ENCODE peak calls at places on chromosomes 13 and 19, in nine cellular contexts. Y is left lung, H is osteoblast, E is left ventricle myocardium inferior, R is tibial nerve, X is endodermal cell, S is esophagus muscularis mucosa, F is tibial artery, T is uterus. V is an unnamed sample.

GRCh38 chr13:102261809-102262208 is 140.0 kb downstream of the FGF14 start:
- DNase-seq in S (no peak), F (no peak), X (no peak), Y (no peak), R (no peak), H (no peak), T (no peak), E (no peak), V (no peak)

GRCh38 chr13:96925869-96926628 is 68.2 kb downstream of the OXGR1 start:
- DNase-seq in T (no peak), Y (no peak), R (no peak), S (no peak), E (no peak), F (no peak), X (no peak), H (no peak), V (no peak)

GRCh38 chr19:15900504-15900903 is 2.6 kb upstream of the CYP4F2 start:
- DNase-seq in S (peak), E (no peak), X (no peak), F (no peak), Y (no peak), H (no peak), T (no peak), R (no peak), V (no peak)

GRCh38 chr13:52738719-52739467 is 727 bp downstream of the CNMD start:
- DNase-seq in X (peak), F (no peak), Y (no peak), H (no peak), R (no peak), T (no peak), E (no peak), S (peak), V (peak)

GRCh38 chr13:46041335-46041934 is 11.1 kb downstream of the ZC3H13 start:
- DNase-seq in X (no peak), S (no peak), H (no peak), R (no peak), T (no peak), E (no peak), F (no peak), Y (no peak), V (no peak)

GRCh38 chr13:42893346-42893745 is 98.7 kb downstream of the EPSTI1 start:
- DNase-seq in R (no peak), E (no peak), T (peak), H (peak), X (no peak), Y (no peak), S (no peak), F (no peak), V (no peak)

GRCh38 chr13:42279080-42279479 is 7.1 kb downstream of the AKAP11 start:
- DNase-seq in X (no peak), E (no peak), S (no peak), T (no peak), F (no peak), H (no peak), Y (no peak), R (no peak), V (no peak)

GRCh38 chr19:17202713-17203112 is 12.4 kb upstream of the USE1 start:
- DNase-seq in Y (no peak), H (peak), R (no peak), E (no peak), S (no peak), X (no peak), F (no peak), T (no peak), V (no peak)

GRCh38 chr13:79709526-79709925 is 228.6 kb downstream of the NDFIP2 start:
- DNase-seq in Y (no peak), S (no peak), X (no peak), R (no peak), F (no peak), H (no peak), T (no peak), E (no peak), V (no peak)

GRCh38 chr13:101211261-101211660 is 205.0 kb downstream of the NALCN start:
- DNase-seq in Y (no peak), R (no peak), S (no peak), F (no peak), T (no peak), X (no peak), E (no peak), H (peak), V (no peak)

GRCh38 chr13:76730220-76730619 is 156.0 kb downstream of the KCTD12 start:
- DNase-seq in F (no peak), Y (no peak), R (no peak), E (no peak), X (no peak), H (no peak), T (no peak), S (no peak), V (no peak)

GRCh38 chr13:74773263-74773662 is 639.1 kb upstream of the KLF12 start:
- DNase-seq in X (no peak), E (no peak), Y (no peak), T (no peak), F (no peak), S (no peak), R (no peak), H (no peak), V (no peak)

GRCh38 chr13:114275309-114275708 is 6.1 kb upstream of the UPF3A start:
- DNase-seq in H (peak), Y (no peak), T (no peak), F (peak), X (no peak), S (no peak), E (no peak), R (peak), V (no peak)

GRCh38 chr19:49347835-49348234 is 12.6 kb downstream of the CD37 start:
- DNase-seq in H (peak), F (no peak), Y (no peak), S (no peak), T (peak), E (no peak), R (peak), X (peak), V (no peak)

GRCh38 chr19:4361152-4362037 is 18.0 kb downstream of the MPND start:
- DNase-seq in E (no peak), H (peak), S (no peak), R (no peak), X (peak), F (no peak), T (no peak), Y (no peak), V (no peak)

GRCh38 chr19:4362038-4362828 is 18.9 kb downstream of the MPND start:
- DNase-seq in E (no peak), Y (no peak), R (no peak), T (no peak), S (no peak), F (no peak), X (no peak), H (peak), V (no peak)

GRCh38 chr19:4360641-4361151 is 17.3 kb downstream of the MPND start:
- DNase-seq in R (no peak), S (no peak), H (peak), X (peak), F (no peak), Y (no peak), E (no peak), T (no peak), V (no peak)

GRCh38 chr19:4363571-4364304 is 20.4 kb downstream of the MPND start:
- DNase-seq in R (no peak), E (no peak), Y (no peak), F (no peak), X (peak), H (peak), S (no peak), T (no peak), V (no peak)

DNA sequence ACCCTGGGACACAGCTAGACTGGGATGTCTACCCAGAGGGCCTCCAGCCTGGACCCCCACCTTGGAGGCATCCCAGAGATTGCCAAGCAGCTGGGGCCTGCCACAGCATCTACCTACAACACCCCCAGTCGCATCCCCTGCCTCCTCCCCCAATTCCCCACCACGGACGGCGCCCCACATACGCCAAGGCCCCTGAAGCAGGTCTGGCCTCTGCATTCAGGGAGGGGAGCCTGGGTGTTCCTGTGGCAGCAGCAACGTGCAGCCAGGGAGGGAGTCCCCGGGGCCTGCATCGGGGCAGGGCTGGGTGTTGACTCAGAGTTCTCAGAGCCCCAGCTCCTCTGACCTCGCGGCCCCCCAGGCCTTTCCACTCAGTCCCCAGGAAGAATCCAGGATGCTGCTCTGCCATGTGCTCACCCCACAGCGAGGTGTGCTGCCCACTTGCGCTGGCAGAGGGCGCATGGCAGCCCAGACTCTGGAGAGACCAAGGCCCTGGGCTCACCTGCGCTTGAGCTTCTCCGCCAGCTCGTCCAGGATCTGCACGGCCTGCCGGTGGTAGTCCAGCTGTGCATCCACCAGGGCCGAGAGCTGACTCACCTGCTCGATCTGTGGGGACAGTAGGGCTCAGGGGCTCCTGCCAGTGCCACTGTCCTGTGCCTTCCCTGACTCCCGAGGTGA is 19.6 kb downstream of the MPND start:
- DNase-seq in F (no peak), R (no peak), T (no peak), S (no peak), H (peak), Y (no peak), X (peak), E (no peak), V (no peak)
- TF ChIP-seq CTCF in F (no peak), R (no peak), T (no peak), S (no peak), H (no peak), Y (no peak), X (peak), E (no peak), V (no peak)

GRCh38 chr19:35869327-35870123 is 1.2 kb downstream of the APLP1 start:
- DNase-seq in T (peak), Y (peak), R (no peak), H (peak), S (no peak), X (peak), F (peak), E (peak), V (peak)
- H3K4me3 ChIP-seq in T (no peak), Y (no peak), R (no peak), H (peak), S (peak), X (peak), F (peak), E (peak), V (peak)

DNA sequence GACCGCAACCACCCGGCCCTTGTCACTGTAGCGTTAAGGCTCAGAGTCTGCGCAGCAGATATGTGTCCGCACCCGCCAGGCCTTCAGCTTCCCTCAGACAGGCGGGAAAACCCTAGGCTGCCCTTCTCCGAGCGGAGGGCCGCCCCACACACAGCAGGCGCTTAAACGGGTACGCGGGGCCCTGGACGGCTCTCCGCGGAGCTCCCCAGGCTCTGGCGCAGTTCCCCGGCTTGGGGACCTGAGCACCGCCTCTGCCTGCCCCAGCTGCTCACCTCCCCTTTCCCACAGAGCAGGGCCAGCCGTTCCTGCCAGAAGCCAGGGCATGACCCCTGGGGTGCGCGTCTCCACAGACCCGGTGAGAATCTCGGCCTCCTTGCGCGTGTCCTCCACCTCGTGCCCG is 599 bp downstream of the ZNF135 start:
- DNase-seq in R (no peak), Y (no peak), X (no peak), E (no peak), F (no peak), H (no peak), T (no peak), S (no peak), V (no peak)
- H3K27ac ChIP-seq in R (peak), Y (peak), X (no peak), E (peak), F (peak), H (peak), T (peak), S (peak), V (peak)

DNA sequence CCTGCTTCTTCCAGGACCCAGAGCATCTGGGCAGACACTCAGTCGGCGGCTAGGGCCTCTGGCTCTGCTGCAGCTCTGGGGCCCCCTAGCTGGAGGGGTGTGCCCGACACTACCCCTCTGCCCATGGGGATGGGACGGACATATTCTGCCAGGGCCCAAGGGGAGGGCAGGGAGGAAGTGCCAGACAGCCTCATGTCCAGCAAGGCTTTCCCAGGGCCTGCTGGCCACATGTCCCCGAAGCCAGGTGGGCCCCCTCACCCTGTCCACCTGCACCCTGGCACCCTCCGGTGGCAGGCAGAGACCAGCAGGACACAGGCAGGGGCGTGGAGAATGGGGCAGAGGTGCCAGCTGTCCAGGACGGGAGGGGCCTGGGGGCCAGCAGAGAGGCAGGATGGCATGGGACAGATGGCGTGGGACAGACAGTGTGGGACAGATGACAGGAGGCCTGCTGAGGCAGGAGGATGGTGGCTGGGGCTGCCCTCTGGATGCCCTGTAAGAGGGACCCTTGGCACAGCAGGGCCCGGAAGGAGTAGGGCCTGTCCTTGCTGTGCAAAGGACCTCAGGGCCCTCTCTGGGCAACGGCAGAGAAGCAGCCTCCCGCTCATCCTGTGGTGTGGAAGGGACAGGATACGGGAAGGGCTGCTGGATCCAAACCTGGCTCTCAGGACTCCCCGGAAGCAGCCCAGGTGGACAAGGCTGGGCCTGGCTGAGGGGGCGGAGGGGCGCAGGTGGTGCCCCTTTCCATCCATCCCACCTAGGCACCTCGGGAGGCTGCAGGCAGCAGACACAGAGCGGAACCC is 29.1 kb downstream of the CEBPG start:
- DNase-seq in H (peak), X (no peak), T (no peak), Y (peak), F (peak), S (no peak), R (no peak), E (no peak), V (no peak)
- TF ChIP-seq CTCF in H (no peak), X (no peak), T (no peak), Y (no peak), F (no peak), S (no peak), R (no peak), E (peak), V (no peak)

DNA sequence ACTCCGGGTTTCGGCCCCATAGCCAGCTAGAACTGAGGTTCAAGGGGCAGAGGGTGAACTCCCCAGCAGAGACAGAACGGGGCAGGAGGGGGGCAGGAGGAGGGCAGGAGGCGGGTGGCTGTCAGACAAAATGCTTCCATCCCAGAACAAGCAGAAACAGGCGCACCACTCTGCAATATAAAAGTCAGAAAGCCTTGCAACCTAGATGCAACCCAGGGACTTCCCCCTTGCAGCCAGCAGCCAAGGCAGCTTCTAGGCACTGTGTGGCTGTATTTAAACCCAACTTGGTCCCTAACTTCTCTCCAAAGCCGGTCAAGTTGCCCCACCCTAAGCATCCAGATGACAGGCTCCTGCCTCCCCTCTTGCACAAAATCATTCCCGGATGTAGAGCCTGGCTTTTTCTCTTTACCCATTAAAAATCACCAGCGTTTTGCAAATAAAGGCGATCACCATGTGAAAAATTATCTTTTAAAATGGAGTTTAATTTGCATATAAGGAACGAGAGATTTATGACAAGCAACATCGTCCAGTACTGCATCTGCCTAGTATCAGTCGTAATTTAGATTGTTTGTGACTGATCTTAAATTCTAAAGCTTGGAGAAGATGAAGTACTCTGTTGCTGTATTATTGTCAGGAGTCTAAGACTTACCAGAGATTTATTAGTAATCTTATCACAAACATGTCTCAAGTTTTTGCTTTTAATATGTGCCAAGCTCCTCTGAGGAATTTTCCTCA is 307.2 kb upstream of the ZNF507 start:
- DNase-seq in E (no peak), Y (no peak), T (peak), S (no peak), X (no peak), R (no peak), F (no peak), H (no peak), V (no peak)
- H3K4me3 ChIP-seq in E (no peak), Y (no peak), T (no peak), S (no peak), X (no peak), R (no peak), F (no peak), H (no peak), V (no peak)

V was measured in CD8-positive, alpha-beta T cell.